ENCODE peak calls at places on chromosomes 5 and 9, in nine cellular contexts. A, N, W, F, M, I, K, O and S are unnamed samples.
A peak's percentile ranks its signal among the peaks of the same experiment; 100 is the strongest.

GRCh38 chr9:12861035-12861434 is 86.2 kb downstream of the LURAP1L start:
- DNase-seq in I (no peak), F (no peak), W (no peak), M (no peak), A (no peak), O (no peak), K (no peak), N (no peak), S (no peak)

GRCh38 chr5:1668141-1668721 is 131.4 kb downstream of the MRPL36 start:
- DNase-seq in I (no peak), O (no peak), N (no peak), M (no peak), K (no peak), W (no peak), F (no peak), A (no peak), S (no peak)

GRCh38 chr9:76717176-76717575 is 47.1 kb upstream of the PCA3 start:
- DNase-seq in I (no peak), N (no peak), F (no peak), O (no peak), W (no peak), K (no peak), A (no peak), M (no peak), S (no peak)

GRCh38 chr9:121299467-121300282 is 31.7 kb downstream of the GSN start:
- DNase-seq in O (no peak), N (no peak), W (peak; percentile 73), I (peak; percentile 91), A (peak; percentile 2), K (peak; percentile 6), F (peak; percentile 94), M (no peak), S (no peak)

GRCh38 chr9:132006657-132007370 is 72.9 kb downstream of the MED27 start:
- DNase-seq in M (no peak), N (no peak), A (no peak), O (no peak), K (no peak), W (no peak), F (no peak), I (no peak), S (peak; percentile 83)

GRCh38 chr5:79235222-79235577 is 731 bp upstream of the JMY start:
- DNase-seq in N (no peak), F (no peak), I (no peak), K (no peak), W (no peak), A (no peak), O (peak; percentile 38), M (no peak), S (no peak)

GRCh38 chr9:132069046-132069898 is 10.4 kb downstream of the MED27 start:
- DNase-seq in K (no peak), M (peak; percentile 10), I (no peak), O (peak; percentile 21), F (no peak), W (no peak), N (no peak), A (no peak), S (no peak)

GRCh38 chr5:142866563-142867275 is 96.5 kb downstream of the ARHGAP26 start:
- DNase-seq in O (peak; percentile 76), F (no peak), W (no peak), A (peak; percentile 41), K (peak; percentile 4), M (peak; percentile 53), N (no peak), I (no peak), S (no peak)

GRCh38 chr9:109101810-109102209 is 17.9 kb downstream of the TMEM245 start:
- DNase-seq in O (peak; percentile 90), A (peak; percentile 41), F (no peak), I (no peak), M (no peak), N (no peak), W (no peak), K (no peak), S (no peak)

GRCh38 chr5:175821790-175822211 is 49.6 kb upstream of the CPLX2 start:
- DNase-seq in K (no peak), I (no peak), M (no peak), A (no peak), F (no peak), N (no peak), O (peak; percentile 90), W (no peak), S (no peak)

GRCh38 chr9:6218099-6218502 is 2.5 kb downstream of the IL33 start:
- DNase-seq in O (peak; percentile 25), A (no peak), I (no peak), F (no peak), N (no peak), M (no peak), K (no peak), W (no peak), S (no peak)

GRCh38 chr5:84028093-84028492 is 307.4 kb upstream of the HAPLN1 start:
- DNase-seq in M (no peak), O (peak; percentile 23), W (no peak), I (no peak), N (no peak), K (no peak), A (no peak), F (no peak), S (no peak)

GRCh38 chr9:114777841-114778240 is 28.0 kb downstream of the TNFSF15 start:
- DNase-seq in N (no peak), W (no peak), O (no peak), F (no peak), K (peak; percentile 20), A (peak; percentile 25), M (no peak), I (no peak), S (no peak)

GRCh38 chr9:14989811-14990210 is 79.6 kb upstream of the FREM1 start:
- DNase-seq in O (peak; percentile 6), I (no peak), K (no peak), N (no peak), W (no peak), M (no peak), A (no peak), F (no peak), S (no peak)

GRCh38 chr5:148808864-148809642 is 17.4 kb upstream of the ADRB2 start:
- DNase-seq in K (no peak), N (no peak), I (no peak), A (peak; percentile 42), W (peak; percentile 78), O (peak; percentile 74), F (peak; percentile 51), M (no peak), S (no peak)

GRCh38 chr5:153896117-153896516 is 142.6 kb downstream of the FAM114A2 start:
- DNase-seq in I (no peak), O (no peak), N (no peak), A (no peak), K (no peak), W (no peak), F (no peak), M (no peak), S (no peak)

GRCh38 chr5:115749016-115749415 is 67.4 kb downstream of the CDO1 start:
- DNase-seq in K (no peak), W (no peak), F (no peak), I (no peak), M (no peak), O (peak; percentile 6), A (no peak), N (no peak), S (no peak)

GRCh38 chr5:5104550-5104949 is 35.6 kb upstream of the ADAMTS16 start:
- DNase-seq in A (no peak), M (no peak), K (no peak), I (no peak), O (peak; percentile 52), N (no peak), F (no peak), W (no peak), S (no peak)

GRCh38 chr5:60997721-60998120 is 52.7 kb downstream of the NDUFAF2 start:
- DNase-seq in M (no peak), A (no peak), W (no peak), O (no peak), I (no peak), N (no peak), F (no peak), K (no peak), S (no peak)

GRCh38 chr5:43017438-43017820 is 22.7 kb downstream of the ANXA2R start:
- DNase-seq in K (no peak), I (no peak), O (peak; percentile 56), F (peak; percentile 47), N (no peak), A (no peak), M (no peak), W (no peak), S (no peak)

GRCh38 chr5:179319123-179319522 is 26.1 kb downstream of the ADAMTS2 start:
- DNase-seq in O (no peak), M (no peak), I (peak; percentile 0), K (no peak), A (no peak), F (no peak), W (no peak), N (no peak), S (no peak)

GRCh38 chr5:180622910-180623309 is 26.5 kb downstream of the FLT4 start:
- DNase-seq in O (no peak), A (no peak), M (no peak), W (no peak), I (no peak), N (no peak), K (no peak), F (no peak), S (no peak)

GRCh38 chr5:42912184-42912766 is 100.6 kb upstream of the SELENOP start:
- DNase-seq in N (peak; percentile 19), W (no peak), O (peak; percentile 88), F (no peak), K (peak; percentile 15), A (peak; percentile 53), I (no peak), M (peak; percentile 17), S (peak; percentile 36)

GRCh38 chr5:169909945-169910344 is 70.3 kb downstream of the INSYN2B start:
- DNase-seq in A (no peak), W (no peak), K (no peak), F (no peak), I (no peak), O (no peak), M (no peak), N (no peak), S (no peak)

GRCh38 chr5:159444441-159445082 is 114.3 kb upstream of the IL12B start:
- DNase-seq in O (peak; percentile 78), K (no peak), N (no peak), W (no peak), F (no peak), M (no peak), A (peak; percentile 12), I (no peak), S (peak; percentile 53)

GRCh38 chr9:6239694-6240093 is 24.1 kb downstream of the IL33 start:
- DNase-seq in F (no peak), A (no peak), N (no peak), K (no peak), O (no peak), W (no peak), I (no peak), M (no peak), S (no peak)

GRCh38 chr5:146188358-146188757 is 5.9 kb upstream of the LARS1 start:
- DNase-seq in W (no peak), K (no peak), F (no peak), O (peak; percentile 92), A (no peak), M (no peak), N (no peak), I (no peak), S (no peak)

GRCh38 chr9:134320916-134321570 is 5.2 kb upstream of the RXRA start:
- DNase-seq in A (no peak), I (peak; percentile 53), M (no peak), O (no peak), N (no peak), W (peak; percentile 39), F (peak; percentile 64), K (no peak), S (no peak)

GRCh38 chr9:129322641-129323375 is 144.7 kb upstream of the IER5L start:
- DNase-seq in N (no peak), A (no peak), W (no peak), F (no peak), O (no peak), M (no peak), K (no peak), I (no peak), S (no peak)

GRCh38 chr9:109914280-109915027 is 134.5 kb downstream of the PALM2AKAP2 start:
- DNase-seq in O (peak; percentile 43), M (no peak), F (no peak), A (no peak), W (no peak), N (no peak), I (no peak), K (no peak), S (no peak)

GRCh38 chr5:173653822-173654523 is 37.5 kb upstream of the BOD1 start:
- DNase-seq in W (no peak), F (no peak), O (no peak), A (no peak), I (no peak), N (no peak), K (no peak), M (no peak), S (no peak)